ENCODE peak calls at places on chromosomes 5 and 9, in seven cellular contexts. One of them, this sample, is unnamed.

GRCh38 chr5:24668050-24668449 is 23.3 kb upstream of the CDH10 start:
- DNase-seq in stimulated activated CD4-positive, alpha-beta T cell treated with anti-CD3 and anti-CD28 coated beads, Interleukin-2, amount 100 ng/mL, for 24 hours: no peak
- DNase-seq in activated B cell treated with CpG ODN at 0.5 μM for 24 hours: no peak
- DNase-seq in esophagus squamous epithelium: no peak
- DNase-seq in HCEC 1CT: no peak
- DNase-seq in midbrain: no peak
- DNase-seq in amygdala: no peak
- DNase-seq in this sample: no peak

GRCh38 chr5:95899848-95900247 is 61.8 kb downstream of the ELL2 start:
- DNase-seq in stimulated activated CD4-positive, alpha-beta T cell treated with anti-CD3 and anti-CD28 coated beads, Interleukin-2, amount 100 ng/mL, for 24 hours: no peak
- DNase-seq in activated B cell treated with CpG ODN at 0.5 μM for 24 hours: no peak
- DNase-seq in esophagus squamous epithelium: no peak
- DNase-seq in HCEC 1CT: no peak
- DNase-seq in midbrain: no peak
- DNase-seq in amygdala: no peak
- DNase-seq in this sample: no peak

GRCh38 chr9:86326536-86326935 is 27.7 kb downstream of the TUT7 start:
- DNase-seq in stimulated activated CD4-positive, alpha-beta T cell treated with anti-CD3 and anti-CD28 coated beads, Interleukin-2, amount 100 ng/mL, for 24 hours: no peak
- DNase-seq in activated B cell treated with CpG ODN at 0.5 μM for 24 hours: no peak
- DNase-seq in esophagus squamous epithelium: no peak
- DNase-seq in HCEC 1CT: no peak
- DNase-seq in midbrain: peak
- DNase-seq in amygdala: no peak
- DNase-seq in this sample: no peak

GRCh38 chr5:168486136-168486879 is at the start of gene RARS1:
- DNase-seq in stimulated activated CD4-positive, alpha-beta T cell treated with anti-CD3 and anti-CD28 coated beads, Interleukin-2, amount 100 ng/mL, for 24 hours: peak
- DNase-seq in activated B cell treated with CpG ODN at 0.5 μM for 24 hours: peak
- DNase-seq in esophagus squamous epithelium: peak
- DNase-seq in HCEC 1CT: peak
- DNase-seq in midbrain: peak
- DNase-seq in amygdala: peak
- DNase-seq in this sample: peak

GRCh38 chr5:154652746-154653417 is 102.3 kb upstream of the LARP1 start:
- DNase-seq in stimulated activated CD4-positive, alpha-beta T cell treated with anti-CD3 and anti-CD28 coated beads, Interleukin-2, amount 100 ng/mL, for 24 hours: no peak
- DNase-seq in activated B cell treated with CpG ODN at 0.5 μM for 24 hours: no peak
- DNase-seq in esophagus squamous epithelium: no peak
- DNase-seq in HCEC 1CT: peak
- DNase-seq in midbrain: no peak
- DNase-seq in amygdala: no peak
- DNase-seq in this sample: no peak

GRCh38 chr9:91784673-91785402 is 165.2 kb downstream of the ROR2 start:
- DNase-seq in stimulated activated CD4-positive, alpha-beta T cell treated with anti-CD3 and anti-CD28 coated beads, Interleukin-2, amount 100 ng/mL, for 24 hours: no peak
- DNase-seq in activated B cell treated with CpG ODN at 0.5 μM for 24 hours: no peak
- DNase-seq in esophagus squamous epithelium: no peak
- DNase-seq in HCEC 1CT: no peak
- DNase-seq in midbrain: no peak
- DNase-seq in amygdala: no peak
- DNase-seq in this sample: no peak

GRCh38 chr9:89179920-89180667 is 1.5 kb upstream of the SHC3 start:
- DNase-seq in stimulated activated CD4-positive, alpha-beta T cell treated with anti-CD3 and anti-CD28 coated beads, Interleukin-2, amount 100 ng/mL, for 24 hours: peak
- DNase-seq in activated B cell treated with CpG ODN at 0.5 μM for 24 hours: no peak
- DNase-seq in esophagus squamous epithelium: peak
- DNase-seq in HCEC 1CT: peak
- DNase-seq in midbrain: peak
- DNase-seq in amygdala: peak
- DNase-seq in this sample: peak

GRCh38 chr5:115831163-115831768 is 10.1 kb downstream of the ATG12 start:
- DNase-seq in stimulated activated CD4-positive, alpha-beta T cell treated with anti-CD3 and anti-CD28 coated beads, Interleukin-2, amount 100 ng/mL, for 24 hours: no peak
- DNase-seq in activated B cell treated with CpG ODN at 0.5 μM for 24 hours: no peak
- DNase-seq in esophagus squamous epithelium: no peak
- DNase-seq in HCEC 1CT: peak
- DNase-seq in midbrain: peak
- DNase-seq in amygdala: no peak
- DNase-seq in this sample: no peak

GRCh38 chr9:115115924-115116323 is 2.0 kb downstream of the TNC start:
- DNase-seq in stimulated activated CD4-positive, alpha-beta T cell treated with anti-CD3 and anti-CD28 coated beads, Interleukin-2, amount 100 ng/mL, for 24 hours: no peak
- DNase-seq in activated B cell treated with CpG ODN at 0.5 μM for 24 hours: no peak
- DNase-seq in esophagus squamous epithelium: no peak
- DNase-seq in HCEC 1CT: peak
- DNase-seq in midbrain: no peak
- DNase-seq in amygdala: no peak
- DNase-seq in this sample: no peak

GRCh38 chr9:88996046-88997005 is 5.1 kb downstream of the S1PR3 start:
- DNase-seq in stimulated activated CD4-positive, alpha-beta T cell treated with anti-CD3 and anti-CD28 coated beads, Interleukin-2, amount 100 ng/mL, for 24 hours: no peak
- DNase-seq in activated B cell treated with CpG ODN at 0.5 μM for 24 hours: no peak
- DNase-seq in esophagus squamous epithelium: no peak
- DNase-seq in HCEC 1CT: no peak
- DNase-seq in midbrain: no peak
- DNase-seq in amygdala: no peak
- DNase-seq in this sample: no peak

GRCh38 chr5:110969502-110969901 is 102.0 kb upstream of the TSLP start:
- DNase-seq in stimulated activated CD4-positive, alpha-beta T cell treated with anti-CD3 and anti-CD28 coated beads, Interleukin-2, amount 100 ng/mL, for 24 hours: no peak
- DNase-seq in activated B cell treated with CpG ODN at 0.5 μM for 24 hours: no peak
- DNase-seq in esophagus squamous epithelium: no peak
- DNase-seq in HCEC 1CT: peak
- DNase-seq in midbrain: no peak
- DNase-seq in amygdala: no peak
- DNase-seq in this sample: no peak

GRCh38 chr5:10246761-10247160 is 2.9 kb downstream of the ATPSCKMT start:
- DNase-seq in stimulated activated CD4-positive, alpha-beta T cell treated with anti-CD3 and anti-CD28 coated beads, Interleukin-2, amount 100 ng/mL, for 24 hours: no peak
- DNase-seq in activated B cell treated with CpG ODN at 0.5 μM for 24 hours: no peak
- DNase-seq in esophagus squamous epithelium: no peak
- DNase-seq in HCEC 1CT: no peak
- DNase-seq in midbrain: no peak
- DNase-seq in amygdala: no peak
- DNase-seq in this sample: no peak

GRCh38 chr5:103703617-103704016 is 141.0 kb upstream of the NUDT12 start:
- DNase-seq in stimulated activated CD4-positive, alpha-beta T cell treated with anti-CD3 and anti-CD28 coated beads, Interleukin-2, amount 100 ng/mL, for 24 hours: no peak
- DNase-seq in activated B cell treated with CpG ODN at 0.5 μM for 24 hours: no peak
- DNase-seq in esophagus squamous epithelium: no peak
- DNase-seq in HCEC 1CT: no peak
- DNase-seq in midbrain: no peak
- DNase-seq in amygdala: no peak
- DNase-seq in this sample: no peak

GRCh38 chr9:5870691-5871090 is 20.0 kb upstream of the MLANA start:
- DNase-seq in stimulated activated CD4-positive, alpha-beta T cell treated with anti-CD3 and anti-CD28 coated beads, Interleukin-2, amount 100 ng/mL, for 24 hours: no peak
- DNase-seq in activated B cell treated with CpG ODN at 0.5 μM for 24 hours: no peak
- DNase-seq in esophagus squamous epithelium: no peak
- DNase-seq in HCEC 1CT: no peak
- DNase-seq in midbrain: no peak
- DNase-seq in amygdala: no peak
- DNase-seq in this sample: no peak

GRCh38 chr5:127959152-127959764 is 124.3 kb upstream of the SLC12A2 start:
- DNase-seq in stimulated activated CD4-positive, alpha-beta T cell treated with anti-CD3 and anti-CD28 coated beads, Interleukin-2, amount 100 ng/mL, for 24 hours: peak
- DNase-seq in activated B cell treated with CpG ODN at 0.5 μM for 24 hours: no peak
- DNase-seq in esophagus squamous epithelium: no peak
- DNase-seq in HCEC 1CT: peak
- DNase-seq in midbrain: no peak
- DNase-seq in amygdala: no peak
- DNase-seq in this sample: peak

GRCh38 chr5:151773979-151774378 is 2.2 kb downstream of the G3BP1 start:
- DNase-seq in stimulated activated CD4-positive, alpha-beta T cell treated with anti-CD3 and anti-CD28 coated beads, Interleukin-2, amount 100 ng/mL, for 24 hours: no peak
- DNase-seq in activated B cell treated with CpG ODN at 0.5 μM for 24 hours: no peak
- DNase-seq in esophagus squamous epithelium: no peak
- DNase-seq in HCEC 1CT: no peak
- DNase-seq in midbrain: no peak
- DNase-seq in amygdala: no peak
- DNase-seq in this sample: no peak

GRCh38 chr9:130837002-130837511 is 2.0 kb downstream of the ABL1 start:
- DNase-seq in stimulated activated CD4-positive, alpha-beta T cell treated with anti-CD3 and anti-CD28 coated beads, Interleukin-2, amount 100 ng/mL, for 24 hours: no peak
- DNase-seq in activated B cell treated with CpG ODN at 0.5 μM for 24 hours: no peak
- DNase-seq in esophagus squamous epithelium: no peak
- DNase-seq in HCEC 1CT: peak
- DNase-seq in midbrain: peak
- DNase-seq in amygdala: no peak
- DNase-seq in this sample: peak

GRCh38 chr5:64019746-64020145 is 57.5 kb upstream of the HTR1A start:
- DNase-seq in stimulated activated CD4-positive, alpha-beta T cell treated with anti-CD3 and anti-CD28 coated beads, Interleukin-2, amount 100 ng/mL, for 24 hours: no peak
- DNase-seq in activated B cell treated with CpG ODN at 0.5 μM for 24 hours: no peak
- DNase-seq in esophagus squamous epithelium: no peak
- DNase-seq in HCEC 1CT: no peak
- DNase-seq in midbrain: no peak
- DNase-seq in amygdala: no peak
- DNase-seq in this sample: no peak

GRCh38 chr9:102069969-102070368 is 331.5 kb upstream of the GRIN3A start:
- DNase-seq in stimulated activated CD4-positive, alpha-beta T cell treated with anti-CD3 and anti-CD28 coated beads, Interleukin-2, amount 100 ng/mL, for 24 hours: no peak
- DNase-seq in activated B cell treated with CpG ODN at 0.5 μM for 24 hours: no peak
- DNase-seq in esophagus squamous epithelium: no peak
- DNase-seq in HCEC 1CT: no peak
- DNase-seq in midbrain: no peak
- DNase-seq in amygdala: no peak
- DNase-seq in this sample: no peak

GRCh38 chr5:116378007-116378831 is 196.4 kb downstream of the SEMA6A start:
- DNase-seq in stimulated activated CD4-positive, alpha-beta T cell treated with anti-CD3 and anti-CD28 coated beads, Interleukin-2, amount 100 ng/mL, for 24 hours: no peak
- DNase-seq in activated B cell treated with CpG ODN at 0.5 μM for 24 hours: no peak
- DNase-seq in esophagus squamous epithelium: no peak
- DNase-seq in HCEC 1CT: no peak
- DNase-seq in midbrain: no peak
- DNase-seq in amygdala: no peak
- DNase-seq in this sample: no peak

GRCh38 chr9:25396828-25397227 is 281.4 kb downstream of the TUSC1 start:
- DNase-seq in stimulated activated CD4-positive, alpha-beta T cell treated with anti-CD3 and anti-CD28 coated beads, Interleukin-2, amount 100 ng/mL, for 24 hours: no peak
- DNase-seq in activated B cell treated with CpG ODN at 0.5 μM for 24 hours: no peak
- DNase-seq in esophagus squamous epithelium: no peak
- DNase-seq in HCEC 1CT: no peak
- DNase-seq in midbrain: no peak
- DNase-seq in amygdala: no peak
- DNase-seq in this sample: no peak

GRCh38 chr5:114010362-114010761 is 351.5 kb upstream of the KCNN2 start:
- DNase-seq in stimulated activated CD4-positive, alpha-beta T cell treated with anti-CD3 and anti-CD28 coated beads, Interleukin-2, amount 100 ng/mL, for 24 hours: no peak
- DNase-seq in activated B cell treated with CpG ODN at 0.5 μM for 24 hours: no peak
- DNase-seq in esophagus squamous epithelium: no peak
- DNase-seq in HCEC 1CT: no peak
- DNase-seq in midbrain: no peak
- DNase-seq in amygdala: no peak
- DNase-seq in this sample: no peak

GRCh38 chr9:100579665-100580064 is 1.8 kb downstream of the CAVIN4 start:
- DNase-seq in stimulated activated CD4-positive, alpha-beta T cell treated with anti-CD3 and anti-CD28 coated beads, Interleukin-2, amount 100 ng/mL, for 24 hours: no peak
- DNase-seq in activated B cell treated with CpG ODN at 0.5 μM for 24 hours: no peak
- DNase-seq in esophagus squamous epithelium: no peak
- DNase-seq in HCEC 1CT: no peak
- DNase-seq in midbrain: no peak
- DNase-seq in amygdala: no peak
- DNase-seq in this sample: no peak

GRCh38 chr9:93668261-93668871 is 92.0 kb downstream of the PHF2 start:
- DNase-seq in stimulated activated CD4-positive, alpha-beta T cell treated with anti-CD3 and anti-CD28 coated beads, Interleukin-2, amount 100 ng/mL, for 24 hours: no peak
- DNase-seq in activated B cell treated with CpG ODN at 0.5 μM for 24 hours: no peak
- DNase-seq in esophagus squamous epithelium: no peak
- DNase-seq in HCEC 1CT: no peak
- DNase-seq in midbrain: no peak
- DNase-seq in amygdala: no peak
- DNase-seq in this sample: no peak

GRCh38 chr9:7937018-7937417 is 137.4 kb upstream of the DMAC1 start:
- DNase-seq in stimulated activated CD4-positive, alpha-beta T cell treated with anti-CD3 and anti-CD28 coated beads, Interleukin-2, amount 100 ng/mL, for 24 hours: no peak
- DNase-seq in activated B cell treated with CpG ODN at 0.5 μM for 24 hours: no peak
- DNase-seq in esophagus squamous epithelium: no peak
- DNase-seq in HCEC 1CT: no peak
- DNase-seq in midbrain: no peak
- DNase-seq in amygdala: no peak
- DNase-seq in this sample: no peak

GRCh38 chr9:37508834-37509206 is 23.1 kb downstream of the POLR1E start:
- DNase-seq in stimulated activated CD4-positive, alpha-beta T cell treated with anti-CD3 and anti-CD28 coated beads, Interleukin-2, amount 100 ng/mL, for 24 hours: no peak
- DNase-seq in activated B cell treated with CpG ODN at 0.5 μM for 24 hours: no peak
- DNase-seq in esophagus squamous epithelium: no peak
- DNase-seq in HCEC 1CT: no peak
- DNase-seq in midbrain: no peak
- DNase-seq in amygdala: no peak
- DNase-seq in this sample: no peak

GRCh38 chr9:125361837-125362531 is 100.4 kb downstream of the GAPVD1 start:
- DNase-seq in stimulated activated CD4-positive, alpha-beta T cell treated with anti-CD3 and anti-CD28 coated beads, Interleukin-2, amount 100 ng/mL, for 24 hours: no peak
- DNase-seq in activated B cell treated with CpG ODN at 0.5 μM for 24 hours: no peak
- DNase-seq in esophagus squamous epithelium: no peak
- DNase-seq in HCEC 1CT: peak
- DNase-seq in midbrain: no peak
- DNase-seq in amygdala: no peak
- DNase-seq in this sample: no peak

GRCh38 chr5:154118385-154118784 is 72.1 kb upstream of the GALNT10 start:
- DNase-seq in stimulated activated CD4-positive, alpha-beta T cell treated with anti-CD3 and anti-CD28 coated beads, Interleukin-2, amount 100 ng/mL, for 24 hours: no peak
- DNase-seq in activated B cell treated with CpG ODN at 0.5 μM for 24 hours: no peak
- DNase-seq in esophagus squamous epithelium: no peak
- DNase-seq in HCEC 1CT: no peak
- DNase-seq in midbrain: no peak
- DNase-seq in amygdala: no peak
- DNase-seq in this sample: no peak

GRCh38 chr5:173201636-173202265 is 33.3 kb downstream of the NKX2-5 start:
- DNase-seq in stimulated activated CD4-positive, alpha-beta T cell treated with anti-CD3 and anti-CD28 coated beads, Interleukin-2, amount 100 ng/mL, for 24 hours: no peak
- DNase-seq in activated B cell treated with CpG ODN at 0.5 μM for 24 hours: no peak
- DNase-seq in esophagus squamous epithelium: no peak
- DNase-seq in HCEC 1CT: peak
- DNase-seq in midbrain: no peak
- DNase-seq in amygdala: no peak
- DNase-seq in this sample: no peak

GRCh38 chr5:10536931-10537579 is 26.8 kb upstream of the ANKRD33B start:
- DNase-seq in stimulated activated CD4-positive, alpha-beta T cell treated with anti-CD3 and anti-CD28 coated beads, Interleukin-2, amount 100 ng/mL, for 24 hours: no peak
- DNase-seq in activated B cell treated with CpG ODN at 0.5 μM for 24 hours: no peak
- DNase-seq in esophagus squamous epithelium: no peak
- DNase-seq in HCEC 1CT: no peak
- DNase-seq in midbrain: no peak
- DNase-seq in amygdala: no peak
- DNase-seq in this sample: peak

GRCh38 chr5:83394190-83394589 is 77.4 kb upstream of the VCAN start:
- DNase-seq in stimulated activated CD4-positive, alpha-beta T cell treated with anti-CD3 and anti-CD28 coated beads, Interleukin-2, amount 100 ng/mL, for 24 hours: no peak
- DNase-seq in activated B cell treated with CpG ODN at 0.5 μM for 24 hours: no peak
- DNase-seq in esophagus squamous epithelium: no peak
- DNase-seq in HCEC 1CT: no peak
- DNase-seq in midbrain: no peak
- DNase-seq in amygdala: no peak
- DNase-seq in this sample: no peak

GRCh38 chr5:7394889-7395431 is 978 bp upstream of the ADCY2 start:
- DNase-seq in stimulated activated CD4-positive, alpha-beta T cell treated with anti-CD3 and anti-CD28 coated beads, Interleukin-2, amount 100 ng/mL, for 24 hours: no peak
- DNase-seq in activated B cell treated with CpG ODN at 0.5 μM for 24 hours: no peak
- DNase-seq in esophagus squamous epithelium: no peak
- DNase-seq in HCEC 1CT: no peak
- DNase-seq in midbrain: no peak
- DNase-seq in amygdala: no peak
- DNase-seq in this sample: no peak

This sample was measured in putamen.